ENCODE peak calls at places on chromosome 9, in four cellular contexts. One of them, this sample, is unnamed.

GRCh38 chr9:122127396-122127798 is 32.2 kb downstream of the NDUFA8 start:
- DNase-seq in mammary epithelial cell: no peak
- DNase-seq in A673: no peak
- DNase-seq in fibroblast of lung: no peak
- DNase-seq in this sample: no peak

GRCh38 chr9:135884328-135885035 is 22.9 kb downstream of the CAMSAP1 start:
- DNase-seq in fibroblast of lung: peak
- DNase-seq in mammary epithelial cell: no peak
- DNase-seq in A673: no peak
- DNase-seq in this sample: no peak

GRCh38 chr9:135978650-135979461 is 17.7 kb upstream of the UBAC1 start:
- DNase-seq in fibroblast of lung: no peak
- DNase-seq in A673: peak
- DNase-seq in mammary epithelial cell: no peak
- DNase-seq in this sample: no peak

GRCh38 chr9:83132768-83133167 is 69.8 kb upstream of the RASEF start:
- DNase-seq in A673: no peak
- DNase-seq in mammary epithelial cell: no peak
- DNase-seq in fibroblast of lung: no peak
- DNase-seq in this sample: no peak

GRCh38 chr9:15115041-15115440 is 192.0 kb downstream of the TTC39B start:
- DNase-seq in mammary epithelial cell: no peak
- DNase-seq in fibroblast of lung: no peak
- DNase-seq in A673: no peak
- DNase-seq in this sample: no peak

GRCh38 chr9:4126184-4126865 is 173.5 kb downstream of the GLIS3 start:
- DNase-seq in fibroblast of lung: peak
- DNase-seq in A673: no peak
- DNase-seq in mammary epithelial cell: peak
- DNase-seq in this sample: no peak

GRCh38 chr9:138058181-138058580 is 180.6 kb downstream of the CACNA1B start:
- DNase-seq in mammary epithelial cell: no peak
- DNase-seq in A673: no peak
- DNase-seq in fibroblast of lung: no peak
- DNase-seq in this sample: no peak

GRCh38 chr9:95511232-95511951 is 5.4 kb downstream of the PTCH1 start:
- DNase-seq in fibroblast of lung: peak
- DNase-seq in mammary epithelial cell: peak
- DNase-seq in A673: peak
- DNase-seq in this sample: no peak

GRCh38 chr9:12859704-12860251 is 85.0 kb downstream of the LURAP1L start:
- DNase-seq in mammary epithelial cell: peak
- DNase-seq in A673: peak
- DNase-seq in fibroblast of lung: peak
- DNase-seq in this sample: no peak

GRCh38 chr9:136437839-136438547 is 1.7 kb downstream of the INPP5E start:
- DNase-seq in fibroblast of lung: no peak
- DNase-seq in A673: peak
- DNase-seq in mammary epithelial cell: no peak
- DNase-seq in this sample: no peak

GRCh38 chr9:71509054-71509453 is 259.3 kb downstream of the CEMIP2 start:
- DNase-seq in mammary epithelial cell: peak
- DNase-seq in A673: no peak
- DNase-seq in fibroblast of lung: no peak
- DNase-seq in this sample: no peak

GRCh38 chr9:68780735-68781134 is 75.7 kb downstream of the PIP5K1B start:
- DNase-seq in mammary epithelial cell: peak
- DNase-seq in A673: no peak
- DNase-seq in fibroblast of lung: peak
- DNase-seq in this sample: no peak

GRCh38 chr9:134785325-134786108 is 95.1 kb upstream of the FCN2 start:
- DNase-seq in mammary epithelial cell: no peak
- DNase-seq in fibroblast of lung: peak
- DNase-seq in A673: no peak
- DNase-seq in this sample: no peak

GRCh38 chr9:92564479-92564878 is 28.7 kb upstream of the ECM2 start:
- DNase-seq in A673: no peak
- DNase-seq in mammary epithelial cell: no peak
- DNase-seq in fibroblast of lung: peak
- DNase-seq in this sample: no peak

GRCh38 chr9:20066120-20066519 is 277.3 kb upstream of the SLC24A2 start:
- DNase-seq in mammary epithelial cell: no peak
- DNase-seq in A673: peak
- DNase-seq in fibroblast of lung: no peak
- DNase-seq in this sample: peak

GRCh38 chr9:36895744-36896260 is 138.3 kb downstream of the PAX5 start:
- DNase-seq in A673: no peak
- DNase-seq in mammary epithelial cell: no peak
- DNase-seq in fibroblast of lung: no peak
- DNase-seq in this sample: no peak

GRCh38 chr9:125748511-125749099 is 1.4 kb downstream of the PBX3 start:
- DNase-seq in mammary epithelial cell: peak
- DNase-seq in A673: no peak
- DNase-seq in fibroblast of lung: no peak
- DNase-seq in this sample: no peak

GRCh38 chr9:113619156-113619861 is 155.8 kb downstream of the RGS3 start:
- DNase-seq in A673: no peak
- DNase-seq in fibroblast of lung: no peak
- DNase-seq in mammary epithelial cell: no peak
- DNase-seq in this sample: no peak

GRCh38 chr9:113622038-113622437 is 158.5 kb downstream of the RGS3 start:
- DNase-seq in mammary epithelial cell: no peak
- DNase-seq in A673: no peak
- DNase-seq in fibroblast of lung: no peak
- DNase-seq in this sample: no peak

GRCh38 chr9:113621309-113621791 is 157.8 kb downstream of the RGS3 start:
- DNase-seq in mammary epithelial cell: no peak
- DNase-seq in A673: peak
- DNase-seq in fibroblast of lung: peak
- DNase-seq in this sample: no peak

GRCh38 chr9:113620377-113621161 is 157.0 kb downstream of the RGS3 start:
- DNase-seq in A673: peak
- DNase-seq in mammary epithelial cell: peak
- DNase-seq in fibroblast of lung: peak
- DNase-seq in this sample: peak

GRCh38 chr9:113620016-113620376 is 156.5 kb downstream of the RGS3 start:
- DNase-seq in mammary epithelial cell: no peak
- DNase-seq in A673: no peak
- DNase-seq in fibroblast of lung: no peak
- DNase-seq in this sample: no peak
- TF ChIP-seq EZH2 in mammary epithelial cell: no peak
- TF ChIP-seq EZH2 in A673: no peak
- TF ChIP-seq EZH2 in fibroblast of lung: no peak
- TF ChIP-seq EZH2 in this sample: no peak

GRCh38 chr9:131096490-131097258 is at the start of gene AIF1L:
- DNase-seq in A673: peak
- DNase-seq in fibroblast of lung: no peak
- DNase-seq in mammary epithelial cell: peak
- DNase-seq in this sample: no peak
- TF ChIP-seq EZH2 in A673: no peak
- TF ChIP-seq EZH2 in fibroblast of lung: peak
- TF ChIP-seq EZH2 in mammary epithelial cell: no peak
- TF ChIP-seq EZH2 in this sample: peak

DNA sequence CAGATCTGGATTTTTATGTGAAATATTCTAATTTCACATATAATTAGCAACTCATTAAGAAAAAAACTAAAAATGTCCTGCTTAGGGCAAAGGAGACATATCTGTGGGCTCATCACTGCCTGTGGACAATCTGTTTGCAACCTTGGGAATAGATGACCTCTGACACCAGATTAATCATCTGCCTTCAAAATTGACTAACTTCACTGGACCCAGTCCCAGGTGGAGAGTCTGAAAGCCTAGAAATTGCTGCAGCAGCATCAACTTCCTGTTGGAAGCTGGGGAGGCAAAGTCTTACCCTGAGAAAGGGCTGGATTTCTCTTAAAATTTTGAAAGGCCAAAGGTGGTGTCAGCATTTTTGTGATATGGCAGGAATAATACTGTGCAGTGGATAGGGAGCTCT is 76.3 kb upstream of the TNC start:
- DNase-seq in A673: no peak
- DNase-seq in fibroblast of lung: peak
- DNase-seq in mammary epithelial cell: no peak
- DNase-seq in this sample: no peak
- TF ChIP-seq EZH2 in A673: no peak
- TF ChIP-seq EZH2 in fibroblast of lung: no peak
- TF ChIP-seq EZH2 in mammary epithelial cell: no peak
- TF ChIP-seq EZH2 in this sample: no peak

GRCh38 chr9:97502222-97502983 is 937 bp downstream of the TMOD1 start:
- DNase-seq in mammary epithelial cell: no peak
- DNase-seq in fibroblast of lung: no peak
- DNase-seq in A673: no peak
- DNase-seq in this sample: no peak
- TF ChIP-seq EZH2 in mammary epithelial cell: peak
- TF ChIP-seq EZH2 in fibroblast of lung: peak
- TF ChIP-seq EZH2 in A673: peak
- TF ChIP-seq EZH2 in this sample: peak

DNA sequence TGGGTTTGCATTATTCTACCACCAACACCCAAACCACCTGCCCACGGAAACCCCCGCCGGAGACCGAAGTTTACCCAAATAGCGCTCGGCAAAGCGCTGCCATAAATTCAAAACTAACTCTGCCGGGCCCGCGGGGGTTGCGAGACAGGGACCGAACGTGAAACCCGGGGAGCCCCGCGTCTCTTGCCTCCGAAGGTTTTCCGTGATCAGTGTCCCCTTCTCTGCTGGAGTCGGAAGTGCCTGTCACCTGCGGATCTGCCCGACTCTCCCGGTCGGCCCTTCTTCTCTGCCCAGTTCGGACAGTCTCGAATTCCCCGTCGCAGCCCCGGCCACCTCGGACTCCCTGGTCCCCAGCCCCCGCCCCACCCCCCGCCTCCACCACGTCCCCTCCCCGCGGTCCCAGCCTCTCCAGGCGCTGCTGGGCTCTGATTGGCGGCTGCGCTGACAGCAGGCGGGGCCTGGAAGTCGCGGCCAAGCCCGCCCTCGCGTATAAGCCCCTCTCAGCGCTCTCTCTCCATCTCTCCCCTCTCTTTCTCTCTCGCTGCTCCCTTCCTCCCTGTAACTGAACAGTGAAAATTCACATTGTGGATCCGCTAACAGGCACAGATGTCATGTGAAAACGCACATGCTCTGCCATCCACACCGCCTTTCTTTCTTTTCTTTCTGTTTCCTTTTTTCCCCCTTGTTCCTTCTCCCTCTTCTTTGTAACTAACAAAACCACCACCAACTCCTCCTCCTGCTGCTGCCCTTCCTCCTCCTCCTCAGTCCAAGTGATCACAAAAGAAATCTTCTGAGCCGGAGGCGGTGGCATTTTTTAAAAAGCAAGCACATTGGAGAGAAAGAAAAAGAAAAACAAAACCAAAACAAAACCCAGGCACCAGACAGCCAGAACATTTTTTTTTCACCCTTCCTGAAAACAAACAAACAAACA is at the start of gene RORB:
- DNase-seq in fibroblast of lung: peak
- DNase-seq in A673: peak
- DNase-seq in mammary epithelial cell: peak
- DNase-seq in this sample: no peak
- TF ChIP-seq EZH2 in fibroblast of lung: no peak
- TF ChIP-seq EZH2 in A673: no peak
- TF ChIP-seq EZH2 in mammary epithelial cell: no peak
- TF ChIP-seq EZH2 in this sample: no peak

GRCh38 chr9:2173861-2174260 is 158.7 kb downstream of the SMARCA2 start:
- DNase-seq in mammary epithelial cell: no peak
- DNase-seq in A673: no peak
- DNase-seq in fibroblast of lung: no peak
- DNase-seq in this sample: no peak

GRCh38 chr9:2177121-2177520 is 162.0 kb downstream of the SMARCA2 start:
- DNase-seq in mammary epithelial cell: no peak
- DNase-seq in A673: no peak
- DNase-seq in fibroblast of lung: no peak
- DNase-seq in this sample: no peak

GRCh38 chr9:2174911-2175310 is 159.8 kb downstream of the SMARCA2 start:
- DNase-seq in mammary epithelial cell: no peak
- DNase-seq in A673: no peak
- DNase-seq in fibroblast of lung: no peak
- DNase-seq in this sample: no peak

GRCh38 chr9:2173170-2173569 is 158.0 kb downstream of the SMARCA2 start:
- DNase-seq in fibroblast of lung: no peak
- DNase-seq in mammary epithelial cell: no peak
- DNase-seq in A673: no peak
- DNase-seq in this sample: no peak

GRCh38 chr9:2174321-2174720 is 159.2 kb downstream of the SMARCA2 start:
- DNase-seq in mammary epithelial cell: no peak
- DNase-seq in A673: no peak
- DNase-seq in fibroblast of lung: no peak
- DNase-seq in this sample: no peak
- TF ChIP-seq EZH2 in mammary epithelial cell: no peak
- TF ChIP-seq EZH2 in A673: no peak
- TF ChIP-seq EZH2 in fibroblast of lung: no peak
- TF ChIP-seq EZH2 in this sample: no peak

GRCh38 chr9:98057095-98057799 is 715 bp downstream of the NANS start:
- DNase-seq in A673: peak
- DNase-seq in mammary epithelial cell: peak
- DNase-seq in fibroblast of lung: peak
- DNase-seq in this sample: no peak
- TF ChIP-seq EZH2 in A673: no peak
- TF ChIP-seq EZH2 in mammary epithelial cell: no peak
- TF ChIP-seq EZH2 in fibroblast of lung: no peak
- TF ChIP-seq EZH2 in this sample: no peak

GRCh38 chr9:109497193-109498165 is 628 bp downstream of the PTPN3 start:
- DNase-seq in mammary epithelial cell: peak
- DNase-seq in A673: peak
- DNase-seq in fibroblast of lung: peak
- DNase-seq in this sample: no peak

GRCh38 chr9:109498195-109499060 is at the start of gene PTPN3:
- DNase-seq in fibroblast of lung: peak
- DNase-seq in mammary epithelial cell: peak
- DNase-seq in A673: no peak
- DNase-seq in this sample: no peak

GRCh38 chr9:109500421-109500974 is 2.4 kb upstream of the PTPN3 start:
- DNase-seq in A673: no peak
- DNase-seq in mammary epithelial cell: no peak
- DNase-seq in fibroblast of lung: no peak
- DNase-seq in this sample: no peak

GRCh38 chr9:109499631-109500120 is 1.6 kb upstream of the PTPN3 start:
- DNase-seq in A673: peak
- DNase-seq in mammary epithelial cell: no peak
- DNase-seq in fibroblast of lung: peak
- DNase-seq in this sample: no peak

GRCh38 chr9:109499061-109499630 is 1.0 kb upstream of the PTPN3 start:
- DNase-seq in mammary epithelial cell: no peak
- DNase-seq in A673: no peak
- DNase-seq in fibroblast of lung: no peak
- DNase-seq in this sample: no peak
- TF ChIP-seq EZH2 in mammary epithelial cell: no peak
- TF ChIP-seq EZH2 in A673: no peak
- TF ChIP-seq EZH2 in fibroblast of lung: no peak
- TF ChIP-seq EZH2 in this sample: no peak

This sample was measured in SK-N-MC.